ENCODE peak calls at places on chromosomes 3 and 15, in seven cellular contexts. Q is T-cell; S is Ammon's horn; O is HTR-8/SVneo; D is RPMI8226; L is RWPE1; T is activated naive CD4-positive, alpha-beta T cell. U is an unnamed sample.

GRCh38 chr3:25582242-25582641 is 82.5 kb downstream of the TOP2B start:
- DNase-seq in Q (no peak), S (no peak), O (peak; percentile 67), D (no peak), L (peak; percentile 51), T (no peak), U (peak; percentile 19)

GRCh38 chr3:172461530-172462138 is 13.4 kb upstream of the GHSR start:
- DNase-seq in Q (no peak), S (no peak), O (peak; percentile 38), D (peak; percentile 68), L (peak; percentile 56), T (no peak), U (no peak)

GRCh38 chr15:70160267-70160666 is 62.5 kb upstream of the TLE3 start:
- DNase-seq in Q (no peak), S (no peak), O (no peak), D (no peak), L (no peak), T (no peak), U (no peak)

GRCh38 chr15:75104804-75105557 is 81.6 kb downstream of the PPCDC start:
- DNase-seq in Q (no peak), S (peak; percentile 68), O (peak; percentile 86), D (no peak), L (peak; percentile 94), T (no peak), U (peak; percentile 92)

GRCh38 chr3:156605686-156606605 is 51.0 kb upstream of the SSR3 start:
- DNase-seq in Q (no peak), S (peak; percentile 60), O (peak; percentile 86), D (peak; percentile 65), L (peak; percentile 9), T (no peak), U (no peak)

GRCh38 chr3:125212509-125213372 is at the start of gene SLC12A8:
- DNase-seq in Q (no peak), S (no peak), O (no peak), D (peak; percentile 17), L (peak; percentile 42), T (no peak), U (no peak)

GRCh38 chr3:60810876-60811275 is 440.4 kb downstream of the FHIT start:
- DNase-seq in Q (no peak), S (no peak), O (no peak), D (no peak), L (no peak), T (no peak), U (no peak)

GRCh38 chr3:148809835-148810234 is 17.8 kb upstream of the CPB1 start:
- DNase-seq in Q (no peak), S (no peak), O (no peak), D (no peak), L (no peak), T (no peak), U (no peak)

GRCh38 chr3:160618363-160618762 is 53.0 kb upstream of the KPNA4 start:
- DNase-seq in Q (no peak), S (no peak), O (no peak), D (no peak), L (no peak), T (no peak), U (no peak)

GRCh38 chr3:135779590-135780235 is 185.8 kb upstream of the PPP2R3A start:
- DNase-seq in Q (no peak), S (peak; percentile 65), O (no peak), D (no peak), L (no peak), T (no peak), U (no peak)

GRCh38 chr15:93980149-93980911 is 251.0 kb upstream of the MCTP2 start:
- DNase-seq in Q (no peak), S (peak; percentile 29), O (no peak), D (no peak), L (no peak), T (no peak), U (no peak)

GRCh38 chr3:139297588-139298311 is 46.1 kb upstream of the MRPS22 start:
- DNase-seq in Q (no peak), S (no peak), O (no peak), D (no peak), L (no peak), T (no peak), U (no peak)

GRCh38 chr15:70098461-70099166 is 897 bp upstream of the TLE3 start:
- DNase-seq in Q (peak; percentile 13), S (peak; percentile 64), O (no peak), D (peak; percentile 66), L (no peak), T (peak; percentile 32), U (no peak)

GRCh38 chr3:159126261-159127020 is 324.6 kb downstream of the MFSD1 start:
- DNase-seq in Q (no peak), S (no peak), O (no peak), D (peak; percentile 43), L (no peak), T (no peak), U (no peak)

GRCh38 chr3:130748520-130748919 is 1.9 kb upstream of the PIK3R4 start:
- DNase-seq in Q (no peak), S (no peak), O (no peak), D (no peak), L (no peak), T (no peak), U (no peak)

GRCh38 chr15:79863886-79864285 is 32.9 kb downstream of the MTHFS start:
- DNase-seq in Q (no peak), S (no peak), O (no peak), D (no peak), L (peak; percentile 63), T (no peak), U (no peak)

GRCh38 chr3:50257990-50258389 is 11.0 kb upstream of the SEMA3B start:
- DNase-seq in Q (no peak), S (no peak), O (no peak), D (no peak), L (no peak), T (no peak), U (no peak)

GRCh38 chr3:64344721-64345207 is 119.5 kb upstream of the PRICKLE2 start:
- DNase-seq in Q (no peak), S (no peak), O (no peak), D (no peak), L (peak; percentile 44), T (no peak), U (no peak)

GRCh38 chr3:14248477-14248848 is 69.8 kb downstream of the LSM3 start:
- DNase-seq in Q (no peak), S (no peak), O (no peak), D (no peak), L (no peak), T (no peak), U (no peak)

GRCh38 chr15:82081904-82082810 is 36.3 kb upstream of the MEX3B start:
- DNase-seq in Q (no peak), S (no peak), O (peak; percentile 79), D (no peak), L (no peak), T (no peak), U (no peak)

GRCh38 chr15:28913171-28913765 is 27.5 kb downstream of the APBA2 start:
- DNase-seq in Q (no peak), S (no peak), O (peak; percentile 33), D (no peak), L (no peak), T (no peak), U (no peak)

GRCh38 chr3:126442099-126442848 is 33.4 kb downstream of the ZXDC start:
- DNase-seq in Q (no peak), S (peak; percentile 32), O (no peak), D (no peak), L (no peak), T (no peak), U (no peak)

GRCh38 chr3:110567032-110567431 is 504.6 kb upstream of the NECTIN3 start:
- DNase-seq in Q (no peak), S (no peak), O (no peak), D (no peak), L (no peak), T (no peak), U (no peak)

U was measured in pulmonary artery endothelial cell.